ENCODE peak calls at places on chromosomes 6 and 20, in five cellular contexts. Y is mesenchymal stem cell, F is H9, W is neuronal stem cell, L is H1. U is an unnamed sample.

GRCh38 chr6:145633981-145634627 is 101.2 kb downstream of the EPM2A start:
- DNase-seq in Y (peak; percentile 75), F (peak; percentile 86), W (peak; percentile 88), L (peak; percentile 39), U (peak; percentile 76)

GRCh38 chr20:50144362-50144761 is 9.2 kb downstream of the PEDS1 start:
- DNase-seq in Y (peak; percentile 100), F (no peak), W (no peak), L (no peak), U (peak; percentile 99)

GRCh38 chr6:90290991-90291390 is 5.7 kb downstream of the BACH2 start:
- DNase-seq in Y (no peak), F (no peak), W (no peak), L (no peak), U (peak; percentile 13)

GRCh38 chr6:123901441-123901840 is 97.8 kb downstream of the NKAIN2 start:
- DNase-seq in Y (peak; percentile 17), F (no peak), W (no peak), L (no peak), U (no peak)

GRCh38 chr6:169865346-169866139 is 114.1 kb downstream of the ERMARD start:
- DNase-seq in Y (no peak), F (no peak), W (no peak), L (no peak), U (no peak)

GRCh38 chr6:56148488-56149190 is 98.7 kb downstream of the COL21A1 start:
- DNase-seq in Y (no peak), F (no peak), W (no peak), L (no peak), U (peak; percentile 18)

GRCh38 chr20:62741191-62741676 is 32.6 kb downstream of the NTSR1 start:
- DNase-seq in Y (peak; percentile 13), F (peak; percentile 62), W (peak; percentile 62), L (no peak), U (no peak)

GRCh38 chr6:143064996-143065683 is 4.5 kb downstream of the AIG1 start:
- DNase-seq in Y (peak; percentile 47), F (no peak), W (no peak), L (no peak), U (no peak)

GRCh38 chr6:158559895-158560786 is at the start of gene TMEM181:
- DNase-seq in Y (peak; percentile 85), F (peak; percentile 75), W (peak; percentile 71), L (no peak), U (peak; percentile 80)

GRCh38 chr6:143336446-143337152 is 113.9 kb downstream of the ADAT2 start:
- DNase-seq in Y (peak; percentile 47), F (peak; percentile 28), W (no peak), L (no peak), U (peak; percentile 69)

GRCh38 chr6:36979343-36979742 is 6.7 kb downstream of the MTCH1 start:
- DNase-seq in Y (no peak), F (no peak), W (no peak), L (no peak), U (peak; percentile 41)

GRCh38 chr6:17389274-17389847 is 4.0 kb upstream of the CAP2 start:
- DNase-seq in Y (peak; percentile 31), F (no peak), W (no peak), L (no peak), U (peak; percentile 77)

GRCh38 chr6:47161176-47161687 is 119.1 kb upstream of the ADGRF1 start:
- DNase-seq in Y (no peak), F (no peak), W (no peak), L (no peak), U (peak; percentile 36)

GRCh38 chr20:37246736-37247135 is 14.9 kb downstream of the GHRH start:
- DNase-seq in Y (no peak), F (no peak), W (no peak), L (no peak), U (no peak)

GRCh38 chr20:45919536-45919933 is 7.6 kb upstream of the PLTP start:
- DNase-seq in Y (peak; percentile 45), F (no peak), W (no peak), L (no peak), U (peak; percentile 94)

GRCh38 chr6:31139599-31139998 is 733 bp upstream of the PSORS1C2 start:
- DNase-seq in Y (no peak), F (peak; percentile 81), W (no peak), L (no peak), U (peak; percentile 46)

GRCh38 chr6:31142356-31142755 is 3.5 kb upstream of the PSORS1C2 start:
- DNase-seq in Y (no peak), F (no peak), W (no peak), L (no peak), U (no peak)

GRCh38 chr6:31140643-31141042 is 1.8 kb upstream of the PSORS1C2 start:
- DNase-seq in Y (no peak), F (no peak), W (no peak), L (no peak), U (no peak)

GRCh38 chr6:31135710-31136109 is 3.2 kb downstream of the PSORS1C2 start:
- DNase-seq in Y (no peak), F (no peak), W (no peak), L (no peak), U (no peak)

GRCh38 chr6:31138982-31139381 is at the start of gene PSORS1C2:
- DNase-seq in Y (no peak), F (no peak), W (no peak), L (no peak), U (no peak)
- H4K91ac ChIP-seq in Y (no peak within 1 kb of the TSS), F (no peak within 1 kb of the TSS), W (peak within 1 kb of the TSS; percentile 62), L (peak within 1 kb of the TSS; percentile 95), U (peak within 1 kb of the TSS; percentile 49)

GRCh38 chr20:57470212-57470522 is 54.8 kb downstream of the CTCFL start:
- DNase-seq in Y (no peak), F (no peak), W (no peak), L (no peak), U (no peak)
- H4K91ac ChIP-seq in Y (no peak overlapping the region), F (no peak overlapping the region), W (no peak overlapping the region), L (no peak overlapping the region), U (no peak overlapping the region)

DNA sequence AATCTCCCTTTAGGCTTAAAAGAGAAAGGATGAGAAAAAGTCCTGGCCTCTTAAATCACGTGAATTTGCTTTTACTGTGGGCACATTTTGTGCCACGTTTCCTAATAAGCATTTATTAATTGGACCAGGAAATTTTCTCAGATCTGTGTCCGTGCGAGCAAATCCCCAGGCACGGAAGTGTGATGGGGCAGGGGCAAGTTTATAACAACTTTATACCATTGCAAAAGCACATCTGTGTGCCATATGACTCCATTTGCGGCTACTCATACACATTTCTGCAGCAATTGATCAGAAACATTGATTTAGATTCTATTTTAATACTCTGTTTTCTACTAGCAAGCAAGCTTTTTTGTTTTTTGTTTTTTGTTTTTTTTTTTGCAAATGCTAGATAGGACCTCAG is 373.2 kb downstream of the TAF4 start:
- DNase-seq in Y (no peak), F (no peak), W (no peak), L (no peak), U (no peak)
- H4K91ac ChIP-seq in Y (no peak overlapping the region), F (no peak overlapping the region), W (no peak overlapping the region), L (no peak overlapping the region), U (no peak overlapping the region)

GRCh38 chr6:44355640-44356039 is 13.2 kb downstream of the SPATS1 start:
- DNase-seq in Y (no peak), F (no peak), W (no peak), L (no peak), U (no peak)
- H4K91ac ChIP-seq in Y (no peak overlapping the region), F (no peak overlapping the region), W (no peak overlapping the region), L (no peak overlapping the region), U (no peak overlapping the region)

GRCh38 chr6:58198301-58198700 is 880.9 kb downstream of the PRIM2 start:
- DNase-seq in Y (no peak), F (no peak), W (no peak), L (no peak), U (no peak)
- H4K91ac ChIP-seq in Y (no peak overlapping the region), F (no peak overlapping the region), W (no peak overlapping the region), L (no peak overlapping the region), U (no peak overlapping the region)

GRCh38 chr20:13784271-13784892 is 337 bp downstream of the ESF1 start:
- DNase-seq in Y (no peak), F (no peak), W (no peak), L (no peak), U (no peak)
- H4K91ac ChIP-seq in Y (peak overlapping the region; percentile 39), F (no peak overlapping the region), W (no peak overlapping the region), L (no peak overlapping the region), U (peak overlapping the region; percentile 20)

GRCh38 chr20:35277531-35278395 is at the start of gene MMP24OS:
- DNase-seq in Y (peak; percentile 91), F (peak; percentile 94), W (peak; percentile 85), L (peak; percentile 86), U (peak; percentile 82)
- H4K91ac ChIP-seq in Y (peak within 1 kb of the TSS; percentile 85), F (no peak within 1 kb of the TSS), W (no peak within 1 kb of the TSS), L (peak within 1 kb of the TSS; percentile 40), U (peak within 1 kb of the TSS; percentile 81)

GRCh38 chr6:32969685-32970412 is 1.5 kb downstream of the BRD2 start:
- DNase-seq in Y (peak; percentile 95), F (peak; percentile 81), W (peak; percentile 86), L (no peak), U (peak; percentile 97)
- H4K91ac ChIP-seq in Y (peak overlapping the region; percentile 98), F (peak overlapping the region; percentile 96), W (peak overlapping the region; percentile 96), L (peak overlapping the region; percentile 99), U (peak overlapping the region; percentile 100)